ENCODE peak calls at places on chromosome 13, in nine cellular contexts. U is esophagus squamous epithelium, Q is tibial nerve, R is adrenal gland, Z is fibroblast of lung, F is esophagus muscularis mucosa, V is pancreas, N is PC-3, K is heart right ventricle. H is an unnamed sample. For H3K27me3, the result is how much of the 10 kb centered on the place peaks cover.

GRCh38 chr13:45367358-45367757 is 26.4 kb upstream of the TPT1 start:
- DNase-seq in U (peak), Q (no peak), R (peak), Z (peak), F (no peak), V (no peak), N (peak), K (no peak), H (peak)

GRCh38 chr13:104592127-104592526 is 1525.9 kb upstream of the SLC10A2 start:
- DNase-seq in U (no peak), Q (no peak), R (no peak), Z (peak), F (no peak), V (no peak), N (peak), K (no peak), H (no peak)

GRCh38 chr13:42649761-42650289 is 75.9 kb downstream of the TNFSF11 start:
- DNase-seq in U (no peak), Q (no peak), R (no peak), Z (peak), F (peak), V (no peak), N (no peak), K (no peak), H (no peak)

GRCh38 chr13:50928609-50929274 is 19.2 kb downstream of the RNASEH2B start:
- DNase-seq in U (no peak), Q (no peak), R (no peak), Z (no peak), F (no peak), V (no peak), N (no peak), K (no peak), H (no peak)

GRCh38 chr13:34863360-34864135 is 78.5 kb upstream of the NBEA start:
- DNase-seq in U (no peak), Q (no peak), R (no peak), Z (peak), F (no peak), V (no peak), N (peak), K (no peak), H (no peak)

GRCh38 chr13:106372199-106373160 is 163.0 kb downstream of the EFNB2 start:
- DNase-seq in U (no peak), Q (no peak), R (no peak), Z (peak), F (no peak), V (no peak), N (no peak), K (no peak), H (no peak)

GRCh38 chr13:46947425-46948191 is 50.8 kb upstream of the HTR2A start:
- DNase-seq in U (no peak), Q (no peak), R (no peak), Z (no peak), F (no peak), V (no peak), N (no peak), K (no peak), H (no peak)

GRCh38 chr13:52806029-52806428 is 42.4 kb downstream of the PCDH8 start:
- DNase-seq in U (no peak), Q (no peak), R (no peak), Z (no peak), F (no peak), V (no peak), N (no peak), K (no peak), H (no peak)

GRCh38 chr13:69565334-69565733 is 542.3 kb upstream of the ATXN8OS start:
- DNase-seq in U (no peak), Q (no peak), R (no peak), Z (peak), F (no peak), V (no peak), N (peak), K (no peak), H (no peak)

GRCh38 chr13:87814444-87814843 is 143.3 kb downstream of the SLITRK5 start:
- DNase-seq in U (no peak), Q (no peak), R (no peak), Z (no peak), F (no peak), V (no peak), N (no peak), K (no peak), H (no peak)

GRCh38 chr13:79457948-79458347 is 23.0 kb upstream of the NDFIP2 start:
- DNase-seq in U (no peak), Q (no peak), R (no peak), Z (peak), F (no peak), V (no peak), N (peak), K (no peak), H (no peak)

GRCh38 chr13:99746857-99747710 is 224.5 kb downstream of the ZIC5 start:
- DNase-seq in U (no peak), Q (no peak), R (no peak), Z (no peak), F (no peak), V (no peak), N (no peak), K (no peak), H (no peak)

GRCh38 chr13:35920816-35921215 is 210.4 kb downstream of the DCLK1 start:
- DNase-seq in U (no peak), Q (no peak), R (no peak), Z (no peak), F (no peak), V (no peak), N (no peak), K (no peak), H (no peak)

GRCh38 chr13:38718374-38718773 is 31.5 kb downstream of the FREM2 start:
- DNase-seq in U (no peak), Q (no peak), R (no peak), Z (no peak), F (no peak), V (no peak), N (no peak), K (no peak), H (no peak)

GRCh38 chr13:95233026-95233635 is 68.1 kb downstream of the ABCC4 start:
- DNase-seq in U (no peak), Q (no peak), R (no peak), Z (no peak), F (no peak), V (no peak), N (no peak), K (no peak), H (no peak)

GRCh38 chr13:24629320-24629719 is 50.9 kb upstream of the ATP12A start:
- DNase-seq in U (no peak), Q (no peak), R (no peak), Z (no peak), F (no peak), V (no peak), N (no peak), K (no peak), H (no peak)

GRCh38 chr13:26964278-26965057 is 203.9 kb upstream of the GPR12 start:
- DNase-seq in U (no peak), Q (no peak), R (peak), Z (no peak), F (no peak), V (no peak), N (no peak), K (peak), H (no peak)

GRCh38 chr13:99087954-99088491 is 110.2 kb upstream of the DOCK9 start:
- DNase-seq in U (no peak), Q (no peak), R (no peak), Z (no peak), F (no peak), V (no peak), N (peak), K (peak), H (no peak)

GRCh38 chr13:43448605-43449004 is 338.2 kb downstream of the ENOX1 start:
- DNase-seq in U (no peak), Q (no peak), R (no peak), Z (no peak), F (no peak), V (no peak), N (no peak), K (no peak), H (no peak)

GRCh38 chr13:74372511-74372910 is 238.3 kb upstream of the KLF12 start:
- DNase-seq in U (no peak), Q (no peak), R (no peak), Z (peak), F (no peak), V (no peak), N (no peak), K (no peak), H (no peak)

GRCh38 chr13:32267836-32268439 is 47.2 kb downstream of the ZAR1L start:
- DNase-seq in U (no peak), Q (no peak), R (no peak), Z (no peak), F (no peak), V (peak), N (peak), K (no peak), H (no peak)

GRCh38 chr13:113546571-113547247 is 37.8 kb upstream of the TFDP1 start:
- DNase-seq in U (no peak), Q (no peak), R (no peak), Z (peak), F (no peak), V (no peak), N (no peak), K (peak), H (peak)

GRCh38 chr13:78736142-78736541 is 77.2 kb upstream of the OBI1 start:
- DNase-seq in U (no peak), Q (no peak), R (no peak), Z (no peak), F (no peak), V (no peak), N (peak), K (no peak), H (no peak)

GRCh38 chr13:50800091-50800739 is 43.3 kb downstream of the DLEU7 start:
- DNase-seq in U (no peak), Q (no peak), R (no peak), Z (no peak), F (no peak), V (no peak), N (no peak), K (no peak), H (no peak)

GRCh38 chr13:93004919-93005318 is 221.7 kb upstream of the GPC6 start:
- DNase-seq in U (no peak), Q (no peak), R (no peak), Z (no peak), F (no peak), V (no peak), N (no peak), K (no peak), H (no peak)

GRCh38 chr13:37277435-37278144 is 172.1 kb upstream of the CSNK1A1L start:
- DNase-seq in U (no peak), Q (no peak), R (no peak), Z (no peak), F (no peak), V (no peak), N (no peak), K (no peak), H (no peak)

GRCh38 chr13:74171621-74172020 is 37.4 kb upstream of the KLF12 start:
- DNase-seq in U (no peak), Q (no peak), R (no peak), Z (no peak), F (no peak), V (no peak), N (no peak), K (no peak), H (no peak)

GRCh38 chr13:56424246-56424645 is 716.5 kb upstream of the PRR20A start:
- DNase-seq in U (no peak), Q (no peak), R (no peak), Z (no peak), F (no peak), V (no peak), N (no peak), K (no peak), H (no peak)

GRCh38 chr13:24274452-24274971 is 34.9 kb upstream of the C1QTNF9 start:
- DNase-seq in U (no peak), Q (no peak), R (no peak), Z (peak), F (no peak), V (no peak), N (no peak), K (peak), H (no peak)

GRCh38 chr13:70634893-70635292 is 526.6 kb upstream of the KLHL1 start:
- DNase-seq in U (no peak), Q (no peak), R (no peak), Z (no peak), F (no peak), V (no peak), N (peak), K (no peak), H (no peak)

GRCh38 chr13:24407844-24408243 is 98.5 kb downstream of the C1QTNF9 start:
- DNase-seq in U (no peak), Q (no peak), R (no peak), Z (no peak), F (no peak), V (no peak), N (peak), K (no peak), H (no peak)

GRCh38 chr13:34216251-34216650 is 398.3 kb downstream of the RFC3 start:
- DNase-seq in U (no peak), Q (no peak), R (no peak), Z (no peak), F (no peak), V (no peak), N (no peak), K (no peak), H (no peak)

GRCh38 chr13:32964987-32965386 is 51.2 kb upstream of the KL start:
- DNase-seq in U (no peak), Q (no peak), R (no peak), Z (no peak), F (no peak), V (no peak), N (no peak), K (no peak), H (no peak)

GRCh38 chr13:63948045-63948444 is 2532.4 kb upstream of the PCDH20 start:
- DNase-seq in U (no peak), Q (no peak), R (peak), Z (peak), F (no peak), V (no peak), N (no peak), K (no peak), H (no peak)

GRCh38 chr13:113565526-113566226 is 18.9 kb upstream of the TFDP1 start:
- DNase-seq in U (no peak), Q (no peak), R (no peak), Z (no peak), F (peak), V (no peak), N (no peak), K (no peak), H (peak)

DNA sequence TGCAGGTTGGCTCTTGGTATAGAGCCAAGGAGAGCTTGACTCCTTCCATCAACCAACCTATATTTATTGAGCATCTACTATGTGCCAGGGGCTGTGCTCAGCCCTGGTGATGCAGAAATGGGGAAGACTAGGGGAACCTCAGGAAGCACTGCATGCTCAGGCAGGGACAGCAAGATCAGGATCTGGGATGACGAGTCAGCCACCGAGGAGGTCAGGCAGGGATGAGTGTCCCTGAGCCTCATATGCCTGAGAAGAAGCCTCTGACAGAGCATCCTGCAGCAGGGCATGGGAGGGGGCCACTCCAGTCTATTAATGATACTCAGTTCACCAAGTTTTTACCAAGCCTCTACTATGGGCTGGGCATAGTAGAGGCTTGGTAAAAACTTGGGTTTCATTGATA is 158.1 kb downstream of the KATNAL1 start:
- DNase-seq in U (no peak), Q (no peak), R (no peak), Z (no peak), F (no peak), V (no peak), N (no peak), K (no peak), H (no peak)
- H3K4me3 ChIP-seq in U (no peak), Q (no peak), R (no peak), Z (no peak), F (no peak), V (no peak), N (no peak), K (no peak), H (no peak)

GRCh38 chr13:77678691-77679090 is 18.8 kb upstream of the SLAIN1 start:
- DNase-seq in U (no peak), Q (no peak), R (peak), Z (no peak), F (no peak), V (no peak), N (no peak), K (no peak), H (no peak)
- H3K27me3 ChIP-seq in U (under half), Q (under half), R (under half), Z (under half), F (under half), V (under half), N (under half), K (under half), H (under half)

GRCh38 chr13:67230243-67230773 is at the start of gene PCDH9:
- DNase-seq in U (peak), Q (peak), R (peak), Z (peak), F (peak), V (peak), N (peak), K (peak), H (peak)
- H3K27ac ChIP-seq in U (peak), Q (peak), R (no peak), Z (peak), F (peak), V (peak), N (no peak), K (peak), H (peak)

DNA sequence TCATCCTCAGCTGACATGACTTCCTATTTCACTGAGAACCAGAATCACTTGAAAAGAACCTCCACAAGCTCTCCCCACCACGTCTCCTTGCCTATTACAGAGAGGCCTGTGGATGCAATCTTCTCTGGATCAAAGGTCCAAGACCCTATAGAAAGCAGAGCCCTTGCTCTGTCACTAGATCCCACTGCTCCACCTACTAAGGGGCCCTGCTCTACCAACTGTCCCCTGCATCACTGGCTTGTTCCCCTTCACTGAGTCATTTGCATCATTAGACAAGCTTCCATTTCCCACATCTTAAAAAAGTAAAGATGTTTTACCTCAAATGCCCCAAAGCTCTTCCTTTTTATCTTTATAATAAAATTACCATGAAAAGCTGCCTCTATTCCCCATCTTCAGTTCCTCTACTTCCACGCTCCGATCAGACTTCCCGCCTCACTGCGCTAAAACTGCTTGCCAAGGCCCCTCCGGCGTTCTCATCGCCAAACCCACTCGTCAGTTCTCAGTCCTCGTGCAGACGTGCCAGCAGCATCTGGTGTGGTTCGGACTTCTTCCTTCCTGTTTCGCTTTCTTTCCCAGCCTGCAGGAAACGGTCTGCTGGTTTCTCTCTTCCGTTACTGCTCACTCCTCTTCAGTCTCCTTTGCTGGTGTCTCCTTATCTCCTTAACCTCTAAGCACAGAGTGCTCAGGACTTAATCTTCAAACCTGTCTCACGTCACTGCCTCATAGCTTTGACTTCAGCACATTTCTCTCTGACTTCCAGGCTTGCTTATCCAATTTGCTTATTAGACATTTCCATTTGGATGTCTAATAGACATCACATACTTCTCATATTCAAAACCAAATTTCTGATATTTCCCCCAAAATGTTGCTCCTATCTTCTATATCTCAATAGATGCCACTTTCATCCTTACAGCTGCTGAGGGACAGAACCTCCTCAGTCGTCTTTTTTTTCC is 40.5 kb downstream of the RCBTB2 start:
- DNase-seq in U (peak), Q (peak), R (peak), Z (peak), F (no peak), V (no peak), N (no peak), K (peak), H (peak)
- H3K4me3 ChIP-seq in U (no peak), Q (peak), R (no peak), Z (peak), F (peak), V (peak), N (no peak), K (peak), H (no peak)

GRCh38 chr13:112064222-112064621 is 2.7 kb upstream of the SOX1 start:
- DNase-seq in U (no peak), Q (no peak), R (no peak), Z (no peak), F (peak), V (no peak), N (no peak), K (no peak), H (no peak)
- H3K27me3 ChIP-seq in U (under half), Q (half or more), R (half or more), Z (under half), F (half or more), V (under half), N (under half), K (half or more), H (under half)

H was measured in aorta.